ENCODE peak calls at places on chromosomes 11 and 22, in seven cellular contexts. P is putamen; S is neural progenitor cell; K is NCI-H1105 treated with DMSO at 0.1 percent for 48 hours; M is caudate nucleus; G is activated CD4-positive, alpha-beta T cell treated with anti-CD3 and anti-CD28 coated beads for 24 hours; Y is NCI-H2081. Q is an unnamed sample.

GRCh38 chr11:67055812-67056211 is 835 bp upstream of the RHOD start:
- DNase-seq in P (peak), S (peak), K (no peak), M (no peak), G (no peak), Y (no peak), Q (peak)

GRCh38 chr11:15114501-15115475 is at the start of gene INSC:
- DNase-seq in P (no peak), S (peak), K (peak), M (no peak), G (no peak), Y (no peak), Q (peak)

GRCh38 chr11:65558002-65558784 is at the start of gene LTBP3:
- DNase-seq in P (peak), S (peak), K (peak), M (peak), G (no peak), Y (peak), Q (peak)

GRCh38 chr11:122108192-122108799 is 7.7 kb downstream of the BLID start:
- DNase-seq in P (peak), S (peak), K (peak), M (no peak), G (no peak), Y (peak), Q (peak)

GRCh38 chr22:50621491-50621880 is 6.5 kb downstream of the ARSA start:
- DNase-seq in P (no peak), S (no peak), K (peak), M (no peak), G (no peak), Y (no peak), Q (peak)

GRCh38 chr22:23696326-23696851 is 5.6 kb downstream of the RGL4 start:
- DNase-seq in P (no peak), S (no peak), K (no peak), M (no peak), G (peak), Y (no peak), Q (no peak)

GRCh38 chr11:110329441-110329840 is 33.0 kb upstream of the RDX start:
- DNase-seq in P (no peak), S (no peak), K (no peak), M (no peak), G (no peak), Y (no peak), Q (peak)

GRCh38 chr22:46064236-46064965 is 85.9 kb upstream of the PPARA start:
- DNase-seq in P (no peak), S (no peak), K (peak), M (no peak), G (no peak), Y (peak), Q (peak)

GRCh38 chr11:124784051-124784450 is 16.2 kb downstream of the MSANTD2 start:
- DNase-seq in P (no peak), S (no peak), K (no peak), M (no peak), G (no peak), Y (no peak), Q (no peak)

GRCh38 chr11:35618497-35619029 is 303 bp downstream of the FJX1 start:
- DNase-seq in P (no peak), S (peak), K (peak), M (no peak), G (peak), Y (no peak), Q (peak)

GRCh38 chr11:106091480-106092123 is 14.1 kb downstream of the AASDHPPT start:
- DNase-seq in P (no peak), S (no peak), K (no peak), M (no peak), G (no peak), Y (no peak), Q (no peak)

GRCh38 chr11:132289590-132290256 is 919.3 kb downstream of the NTM start:
- DNase-seq in P (no peak), S (no peak), K (no peak), M (no peak), G (no peak), Y (no peak), Q (no peak)

Q was measured in NCI-H69.